ENCODE peak calls at places on chromosomes 11 and 22, in nine cellular contexts. J, A, W, X, Y, F, T, B and L are unnamed samples.

GRCh38 chr11:96388891-96389603 is 665 bp downstream of the CCDC82 start:
- DNase-seq in Y (no peak), B (peak), J (no peak), T (no peak), W (no peak), F (no peak), A (no peak), X (no peak), L (no peak)

GRCh38 chr11:88131764-88132470 is 43.3 kb downstream of the RAB38 start:
- DNase-seq in W (peak), F (no peak), J (no peak), B (no peak), Y (no peak), A (no peak), T (no peak), X (no peak), L (no peak)

GRCh38 chr11:64924910-64925284 is 408 bp downstream of the PPP2R5B start:
- DNase-seq in F (peak), Y (no peak), B (no peak), A (no peak), W (no peak), J (no peak), T (no peak), X (no peak), L (no peak)

GRCh38 chr11:108221401-108221800 is 1.0 kb downstream of the NPAT start:
- DNase-seq in T (no peak), W (no peak), Y (no peak), F (no peak), B (no peak), X (no peak), J (no peak), A (no peak), L (no peak)

GRCh38 chr11:119742263-119742861 is 13.4 kb upstream of the NECTIN1 start:
- DNase-seq in A (no peak), B (peak), F (peak), Y (no peak), J (no peak), W (no peak), X (no peak), T (peak), L (peak)

GRCh38 chr11:23212829-23213228 is 352.6 kb upstream of the CCDC179 start:
- DNase-seq in X (no peak), Y (no peak), B (no peak), F (no peak), A (no peak), T (no peak), W (no peak), J (no peak), L (no peak)

GRCh38 chr11:73290536-73290935 is 17.5 kb upstream of the ARHGEF17 start:
- DNase-seq in Y (no peak), B (no peak), A (no peak), X (no peak), T (no peak), W (no peak), J (no peak), F (no peak), L (no peak)

GRCh38 chr11:111978028-111978771 is 41.1 kb downstream of the DIXDC1 start:
- DNase-seq in B (peak), T (no peak), W (no peak), Y (peak), A (no peak), J (no peak), X (no peak), F (peak), L (peak)

GRCh38 chr22:42180349-42180842 is 49.8 kb upstream of the CYP2D6 start:
- DNase-seq in X (peak), W (peak), F (peak), A (peak), J (peak), T (no peak), B (no peak), Y (no peak), L (no peak)

GRCh38 chr11:113174862-113175261 is 139.5 kb upstream of the TTC12 start:
- DNase-seq in F (no peak), B (no peak), J (no peak), A (no peak), X (no peak), T (no peak), Y (no peak), W (no peak), L (no peak)

GRCh38 chr11:92804388-92804787 is 165.1 kb upstream of the MTNR1B start:
- DNase-seq in T (no peak), F (no peak), Y (no peak), A (peak), J (no peak), B (no peak), W (no peak), X (no peak), L (no peak)

DNA sequence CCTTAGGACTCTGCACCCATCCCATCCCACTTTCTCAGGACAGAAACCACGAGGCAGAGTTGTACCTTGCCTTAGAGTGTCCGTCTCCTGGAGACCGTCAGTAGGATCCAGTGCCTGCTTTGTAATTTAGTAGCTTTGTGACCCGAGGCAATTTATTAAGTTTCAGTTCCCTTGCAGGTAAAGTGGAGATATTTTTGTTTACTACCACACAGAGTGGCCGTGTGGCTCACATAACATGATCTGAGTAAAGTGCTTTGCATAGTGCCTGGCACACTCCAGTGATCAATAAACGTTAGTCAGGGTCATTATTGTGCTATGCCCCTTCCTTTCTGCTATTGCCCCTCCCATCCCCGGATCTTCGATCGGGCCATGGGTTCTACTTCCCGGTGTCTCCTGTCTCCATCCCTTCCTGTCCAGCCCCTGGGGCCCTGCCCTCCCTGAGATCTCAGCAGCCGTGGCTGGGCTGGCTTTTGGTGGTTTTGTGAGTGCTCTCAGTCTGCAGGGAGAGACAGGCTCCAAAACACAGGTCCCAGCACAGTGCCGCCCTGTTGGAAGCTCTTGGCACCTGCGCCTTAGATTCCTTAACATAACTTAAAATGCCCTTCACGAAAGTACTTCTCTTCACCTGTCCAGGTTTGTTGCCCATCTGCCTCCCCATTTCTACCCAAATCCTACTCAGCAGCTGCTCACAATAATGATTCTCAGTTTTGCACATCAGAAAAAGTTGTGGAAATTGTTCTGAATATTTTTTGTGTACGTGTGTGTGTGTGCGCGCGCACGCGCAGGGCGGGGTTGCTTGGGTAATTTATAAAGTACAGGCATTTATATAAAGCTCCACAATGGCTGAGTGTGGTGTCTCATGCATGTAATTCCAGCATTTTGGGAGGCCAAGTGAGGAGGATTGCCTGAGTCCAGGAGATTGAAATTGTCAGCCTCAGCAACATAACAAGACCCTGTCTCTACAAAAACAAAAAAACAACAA is 753.7 kb downstream of the NTM start:
- DNase-seq in J (no peak), W (peak), F (no peak), T (no peak), Y (no peak), A (no peak), X (no peak), B (no peak), L (no peak)
- TF ChIP-seq CTCF in J (no peak), W (peak), F (no peak), T (peak), Y (no peak), A (no peak), X (no peak), B (no peak), L (peak)

GRCh38 chr11:102111011-102111786 is 952 bp downstream of the YAP1 start:
- DNase-seq in J (peak), Y (peak), X (no peak), A (peak), F (peak), B (peak), T (peak), W (peak), L (peak)
- TF ChIP-seq CTCF in J (peak), Y (no peak), X (no peak), A (no peak), F (peak), B (no peak), T (peak), W (no peak), L (no peak)

DNA sequence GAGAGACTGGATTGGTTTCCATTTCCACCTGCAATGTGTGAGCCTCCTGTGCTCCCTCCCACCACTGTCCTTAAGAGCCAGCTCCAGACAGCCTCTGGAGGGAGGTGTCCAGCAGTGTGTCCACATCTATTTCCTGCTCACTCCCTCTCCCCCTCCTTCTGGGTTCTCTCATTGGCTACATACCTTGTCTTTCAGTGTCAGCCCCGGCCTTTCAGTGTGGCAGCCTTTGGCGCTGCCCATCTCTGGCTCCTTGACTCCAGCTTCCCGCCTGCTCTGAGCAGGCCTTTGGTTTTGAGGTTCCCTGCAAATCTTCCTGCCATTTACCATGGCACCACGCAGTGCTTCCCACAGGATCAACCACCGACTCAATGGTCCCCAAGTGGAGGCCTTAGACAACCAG is 19.0 kb upstream of the PTPRJ start:
- DNase-seq in Y (no peak), J (no peak), B (no peak), T (no peak), X (no peak), A (no peak), F (no peak), W (no peak), L (no peak)
- TF ChIP-seq CTCF in Y (no peak), J (no peak), B (no peak), T (no peak), X (no peak), A (no peak), F (no peak), W (no peak), L (no peak)

GRCh38 chr22:22786301-22787115 is 101.1 kb upstream of the IGLL5 start:
- DNase-seq in W (no peak), X (no peak), A (peak), J (no peak), Y (peak), B (no peak), F (no peak), T (no peak), L (no peak)

GRCh38 chr22:22787151-22787550 is 100.5 kb upstream of the IGLL5 start:
- DNase-seq in Y (no peak), A (peak), F (no peak), J (no peak), W (no peak), T (no peak), B (no peak), X (no peak), L (no peak)

GRCh38 chr22:22789233-22789921 is 98.2 kb upstream of the IGLL5 start:
- DNase-seq in T (no peak), J (no peak), A (peak), F (no peak), Y (no peak), W (no peak), X (no peak), B (no peak), L (no peak)

GRCh38 chr22:22788460-22789037 is 99.1 kb upstream of the IGLL5 start:
- DNase-seq in B (no peak), W (no peak), A (peak), T (no peak), F (no peak), J (no peak), X (no peak), Y (peak), L (no peak)

GRCh38 chr22:22787805-22788459 is 99.7 kb upstream of the IGLL5 start:
- DNase-seq in J (no peak), Y (peak), W (peak), X (peak), B (peak), A (peak), T (peak), F (peak), L (peak)
- TF ChIP-seq CTCF in J (peak), Y (no peak), W (peak), X (peak), B (peak), A (peak), T (peak), F (peak), L (peak)

GRCh38 chr11:31887180-31887579 is 76.1 kb upstream of the PAX6 start:
- DNase-seq in B (no peak), T (no peak), Y (no peak), F (no peak), A (no peak), W (peak), X (no peak), J (no peak), L (no peak)
- TF ChIP-seq CTCF in B (no peak), T (peak), Y (no peak), F (no peak), A (no peak), W (peak), X (peak), J (no peak), L (peak)

GRCh38 chr11:515131-515530 is 8.1 kb upstream of the RNH1 start:
- DNase-seq in Y (no peak), B (no peak), T (no peak), X (no peak), A (no peak), F (no peak), J (no peak), W (no peak), L (no peak)

GRCh38 chr11:516400-516799 is 9.4 kb upstream of the RNH1 start:
- DNase-seq in W (no peak), J (no peak), T (no peak), F (no peak), X (no peak), A (no peak), B (no peak), Y (no peak), L (no peak)

GRCh38 chr11:518463-519202 is 11.6 kb upstream of the RNH1 start:
- DNase-seq in J (peak), W (peak), F (peak), T (no peak), Y (peak), X (peak), A (peak), B (peak), L (peak)

GRCh38 chr11:521179-521688 is 14.1 kb downstream of the HRAS start:
- DNase-seq in F (no peak), T (no peak), X (no peak), J (no peak), A (no peak), Y (peak), W (no peak), B (no peak), L (no peak)

GRCh38 chr11:520428-521178 is 13.6 kb upstream of the RNH1 start:
- DNase-seq in F (no peak), T (no peak), J (no peak), X (no peak), W (no peak), A (no peak), Y (peak), B (no peak), L (no peak)
- TF ChIP-seq CTCF in F (no peak), T (no peak), J (no peak), X (no peak), W (no peak), A (no peak), Y (no peak), B (no peak), L (no peak)

GRCh38 chr11:10623797-10624761 is 55.6 kb upstream of the LYVE1 start:
- DNase-seq in Y (peak), X (no peak), F (peak), B (no peak), J (no peak), W (peak), A (no peak), T (no peak), L (peak)
- TF ChIP-seq CTCF in Y (no peak), X (no peak), F (peak), B (no peak), J (peak), W (peak), A (peak), T (peak), L (peak)

GRCh38 chr11:107009190-107009589 is 9.1 kb downstream of the GUCY1A2 start:
- DNase-seq in A (no peak), X (no peak), J (no peak), T (no peak), W (no peak), B (no peak), Y (no peak), F (no peak), L (no peak)
- TF ChIP-seq CTCF in A (no peak), X (no peak), J (no peak), T (no peak), W (no peak), B (no peak), Y (no peak), F (no peak), L (no peak)

DNA sequence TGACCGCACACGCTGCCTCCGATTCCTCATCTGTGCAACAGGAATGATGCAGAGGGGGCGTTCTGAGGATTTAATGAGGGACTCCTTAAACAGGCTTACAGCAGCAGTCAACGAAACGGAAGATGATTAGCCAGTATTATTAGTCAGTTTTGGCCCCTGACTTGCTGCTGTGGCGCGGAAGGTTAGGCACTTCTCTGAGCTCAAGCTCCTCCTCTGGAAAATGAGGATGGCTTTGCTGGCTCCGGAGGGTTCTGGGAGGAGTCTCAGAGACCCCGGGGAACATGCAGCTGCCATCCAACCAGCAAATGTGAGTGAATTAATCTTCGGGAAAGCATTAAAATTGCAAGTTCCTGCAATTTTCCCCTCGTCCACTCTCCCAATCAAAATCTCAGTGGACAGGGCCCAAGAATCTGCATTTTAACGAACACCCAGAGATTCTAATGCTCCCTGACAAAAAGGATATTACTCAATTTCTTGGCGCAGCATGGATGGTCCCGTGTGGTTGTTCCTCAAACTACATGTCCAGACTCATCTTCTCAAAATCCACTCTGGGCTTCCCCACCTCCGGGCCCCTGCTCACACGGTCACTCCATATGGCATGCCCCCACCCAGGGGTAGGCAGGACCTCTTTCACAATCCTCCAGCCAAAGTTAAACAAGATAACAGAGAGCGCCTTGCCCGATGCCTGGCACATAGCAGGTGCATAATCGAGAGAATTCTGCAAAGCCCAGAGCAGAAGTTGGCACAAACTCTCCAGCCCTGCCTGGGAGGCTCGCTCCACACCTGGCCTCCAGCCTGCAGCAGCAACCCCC is 6.4 kb downstream of the ELFN2 start:
- DNase-seq in T (no peak), F (no peak), W (no peak), A (no peak), B (no peak), J (no peak), Y (no peak), X (no peak), L (no peak)
- TF ChIP-seq CTCF in T (peak), F (no peak), W (no peak), A (no peak), B (no peak), J (no peak), Y (no peak), X (no peak), L (no peak)

GRCh38 chr11:79461144-79461543 is 20.3 kb upstream of the TENM4 start:
- DNase-seq in B (peak), X (no peak), F (no peak), A (peak), T (no peak), Y (no peak), W (peak), J (no peak), L (no peak)
- TF ChIP-seq CTCF in B (peak), X (no peak), F (peak), A (peak), T (peak), Y (no peak), W (peak), J (peak), L (peak)